ENCODE peak calls at places on chromosomes 13 and 19, in ten cellular contexts. G is endothelial cell; A is glutamatergic neuron; Q is thyroid gland; L is AG09309; X is tibial nerve; I is ovary; H is GM13976; V is CD4-positive, alpha-beta T cell; B is fibroblast of lung. K is an unnamed sample.

GRCh38 chr13:53010374-53011105 is 18.1 kb upstream of the OLFM4 start:
- DNase-seq in G (no peak), X (no peak), A (no peak), I (no peak), H (no peak), B (no peak), V (no peak), L (no peak), Q (peak; percentile 90), K (no peak)

GRCh38 chr13:23822252-23822824 is 66.9 kb downstream of the MIPEP start:
- DNase-seq in X (no peak), H (no peak), V (no peak), G (no peak), L (no peak), I (no peak), Q (no peak), B (no peak), A (no peak), K (no peak)

GRCh38 chr13:87669379-87669978 is 1.7 kb upstream of the SLITRK5 start:
- DNase-seq in L (no peak), I (no peak), X (no peak), G (no peak), A (no peak), H (peak; percentile 33), V (no peak), Q (peak; percentile 27), B (peak; percentile 42), K (no peak)

GRCh38 chr19:5891938-5892771 is 11.4 kb downstream of the NDUFA11 start:
- DNase-seq in X (no peak), V (no peak), I (no peak), B (peak; percentile 39), Q (peak; percentile 37), A (peak; percentile 71), L (no peak), G (peak; percentile 73), H (peak; percentile 62), K (peak; percentile 81)

GRCh38 chr13:66689037-66689619 is 541.0 kb downstream of the PCDH9 start:
- DNase-seq in B (peak; percentile 10), Q (no peak), L (no peak), G (no peak), I (no peak), V (no peak), X (no peak), A (no peak), H (no peak), K (no peak)

GRCh38 chr13:19791953-19792537 is 9.3 kb upstream of the PSPC1 start:
- DNase-seq in I (no peak), A (no peak), L (no peak), B (no peak), V (no peak), H (no peak), G (no peak), X (no peak), Q (no peak), K (no peak)

GRCh38 chr19:41641879-41642485 is 15.1 kb upstream of the CEACAM4 start:
- DNase-seq in L (peak; percentile 5), B (peak; percentile 20), A (peak; percentile 76), Q (peak; percentile 60), V (peak; percentile 67), G (peak; percentile 77), I (no peak), X (peak; percentile 30), H (peak; percentile 83), K (peak; percentile 53)

GRCh38 chr13:111505175-111505777 is 184.8 kb downstream of the TEX29 start:
- DNase-seq in Q (no peak), X (no peak), I (no peak), H (no peak), A (peak; percentile 61), G (peak; percentile 74), V (no peak), L (no peak), B (no peak), K (peak; percentile 66)

GRCh38 chr13:101453784-101454201 is 1.3 kb downstream of the ITGBL1 start:
- DNase-seq in A (no peak), H (peak; percentile 30), V (no peak), X (no peak), Q (peak; percentile 65), L (no peak), B (no peak), G (peak; percentile 18), I (no peak), K (no peak)

GRCh38 chr19:46049597-46049996 is 8.8 kb upstream of the IGFL4 start:
- DNase-seq in X (no peak), Q (no peak), B (no peak), G (no peak), A (no peak), V (no peak), L (no peak), I (no peak), H (no peak), K (no peak)
- TF ChIP-seq CTCF in X (no peak), Q (no peak), B (no peak), G (no peak), A (no peak), V (no peak), L (no peak), I (no peak), H (peak; percentile 20), K (no peak)

DNA sequence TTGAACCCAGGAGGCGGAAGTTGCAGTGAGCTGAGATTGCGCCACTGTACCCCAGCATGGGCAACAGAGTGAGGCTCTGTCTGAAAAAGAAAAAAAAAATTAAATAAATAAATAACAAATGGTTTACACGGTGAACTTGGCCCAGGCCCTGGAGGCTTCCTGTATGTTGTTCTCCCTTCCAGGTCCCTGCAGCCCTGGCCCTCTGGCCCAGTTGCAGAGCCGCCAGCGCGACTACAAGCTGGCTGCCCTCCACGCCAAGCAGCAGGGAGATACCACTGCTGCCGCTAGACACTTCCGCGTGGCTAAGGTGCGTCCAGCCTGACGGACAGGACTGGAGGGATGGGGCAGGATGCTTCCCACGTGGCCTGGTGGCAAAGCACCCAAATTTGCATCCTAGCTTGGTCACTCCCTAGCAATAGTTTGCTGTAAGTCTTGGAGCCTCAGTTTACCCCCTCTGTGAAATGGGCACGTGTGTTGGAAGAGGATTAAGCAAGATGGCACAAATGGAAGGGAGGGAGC is 11.9 kb downstream of the CC2D1A start:
- DNase-seq in L (no peak), X (no peak), I (no peak), V (no peak), Q (no peak), B (no peak), H (no peak), G (no peak), A (no peak), K (no peak)
- TF ChIP-seq CTCF in L (no peak), X (no peak), I (no peak), V (no peak), Q (no peak), B (no peak), H (no peak), G (no peak), A (no peak), K (no peak)

GRCh38 chr19:27896091-27896490 is 1316.9 kb downstream of the UQCRFS1 start:
- DNase-seq in L (no peak), G (no peak), X (no peak), B (no peak), V (no peak), Q (no peak), I (no peak), H (no peak), A (no peak), K (no peak)

GRCh38 chr19:27891411-27891810 is 1321.5 kb downstream of the UQCRFS1 start:
- DNase-seq in H (no peak), G (no peak), V (no peak), Q (no peak), L (no peak), B (no peak), I (no peak), A (no peak), X (no peak), K (no peak)

GRCh38 chr19:27892500-27892899 is 1320.5 kb downstream of the UQCRFS1 start:
- DNase-seq in Q (no peak), G (no peak), V (no peak), H (peak; percentile 2), L (no peak), I (no peak), X (no peak), A (no peak), B (no peak), K (no peak)

GRCh38 chr19:27890696-27891095 is 1322.3 kb downstream of the UQCRFS1 start:
- DNase-seq in A (no peak), B (no peak), G (no peak), I (no peak), V (no peak), Q (no peak), H (no peak), L (no peak), X (no peak), K (no peak)

GRCh38 chr19:27894906-27895754 is 1317.8 kb downstream of the UQCRFS1 start:
- DNase-seq in G (no peak), A (no peak), Q (no peak), B (no peak), H (no peak), I (no peak), V (no peak), X (no peak), L (no peak), K (no peak)
- TF ChIP-seq CTCF in G (no peak), A (no peak), Q (no peak), B (no peak), H (no peak), I (no peak), V (no peak), X (no peak), L (no peak), K (no peak)

GRCh38 chr13:65638572-65639168 is 1591.5 kb downstream of the PCDH9 start:
- DNase-seq in H (no peak), Q (no peak), I (no peak), V (no peak), G (peak; percentile 30), B (peak; percentile 52), X (no peak), L (peak; percentile 18), A (no peak), K (peak; percentile 12)
- TF ChIP-seq CTCF in H (peak; percentile 35), Q (peak; percentile 50), I (no peak), V (no peak), G (peak; percentile 89), B (peak; percentile 56), X (peak; percentile 52), L (peak; percentile 72), A (peak; percentile 83), K (peak; percentile 63)

GRCh38 chr13:27556109-27556508 is 64.2 kb downstream of the LNX2 start:
- DNase-seq in X (no peak), G (no peak), I (no peak), A (no peak), H (no peak), Q (no peak), L (peak; percentile 29), V (no peak), B (peak; percentile 67), K (no peak)
- TF ChIP-seq CTCF in X (no peak), G (no peak), I (no peak), A (no peak), H (no peak), Q (no peak), L (no peak), V (no peak), B (peak; percentile 15), K (no peak)

GRCh38 chr19:58291943-58292342 is 13.2 kb downstream of the ZNF8 start:
- DNase-seq in H (no peak), X (no peak), B (no peak), Q (no peak), I (no peak), G (no peak), A (no peak), L (no peak), V (no peak), K (no peak)
- TF ChIP-seq CTCF in H (no peak), X (no peak), B (no peak), Q (no peak), I (no peak), G (no peak), A (no peak), L (no peak), V (no peak), K (no peak)